ENCODE peak calls at places on chromosomes 6 and 20, in nine cellular contexts. T is transverse colon, W is OCI-LY7, E is HCT116, P is kidney epithelial cell, K is lung, V is GM12865, S is astrocyte of the cerebellum, D is mesothelial cell of epicardium. R is an unnamed sample.

GRCh38 chr6:143336446-143337152 is 113.9 kb downstream of the ADAT2 start:
- DNase-seq in P (no peak), W (no peak), D (no peak), V (peak), K (no peak), E (no peak), T (no peak), S (peak), R (no peak)

GRCh38 chr6:109872968-109873545 is 105.1 kb upstream of the GPR6 start:
- DNase-seq in T (no peak), W (no peak), P (no peak), S (no peak), K (no peak), E (no peak), V (no peak), D (no peak), R (no peak)

GRCh38 chr6:37538107-37538506 is 38.4 kb upstream of the CCDC167 start:
- DNase-seq in S (no peak), W (no peak), K (no peak), P (no peak), D (no peak), E (peak), V (peak), T (no peak), R (no peak)

GRCh38 chr20:62614961-62615680 is 27.2 kb upstream of the SLCO4A1 start:
- DNase-seq in S (no peak), V (no peak), P (no peak), K (no peak), T (no peak), D (no peak), W (no peak), E (no peak), R (no peak)

GRCh38 chr6:90078513-90079289 is 184.4 kb downstream of the GJA10 start:
- DNase-seq in T (no peak), W (no peak), E (no peak), K (no peak), S (no peak), P (no peak), V (no peak), D (no peak), R (no peak)

GRCh38 chr6:90079555-90080490 is 185.6 kb downstream of the GJA10 start:
- DNase-seq in P (no peak), D (no peak), E (no peak), K (no peak), S (no peak), V (no peak), W (no peak), T (no peak), R (no peak)

GRCh38 chr6:151012321-151013294 is 147.1 kb downstream of the MTHFD1L start:
- DNase-seq in E (no peak), K (no peak), D (no peak), V (no peak), T (no peak), S (no peak), W (no peak), P (no peak), R (no peak)

GRCh38 chr6:101613556-101613955 is 220.0 kb downstream of the GRIK2 start:
- DNase-seq in D (no peak), E (no peak), W (no peak), S (no peak), T (no peak), V (no peak), P (peak), K (no peak), R (no peak)

GRCh38 chr6:85062884-85063283 is 298.5 kb upstream of the TBX18 start:
- DNase-seq in V (no peak), T (no peak), W (no peak), P (no peak), D (no peak), K (no peak), E (no peak), S (no peak), R (no peak)

GRCh38 chr20:7691647-7692046 is 248.6 kb downstream of the HAO1 start:
- DNase-seq in E (no peak), V (no peak), P (no peak), D (no peak), W (no peak), S (no peak), T (no peak), K (no peak), R (no peak)

GRCh38 chr6:42341221-42341620 is 110.5 kb downstream of the TRERF1 start:
- DNase-seq in E (no peak), V (no peak), S (no peak), K (no peak), T (no peak), P (no peak), D (no peak), W (no peak), R (no peak)

GRCh38 chr6:166769648-166770047 is 142.6 kb upstream of the RPS6KA2 start:
- DNase-seq in K (peak), D (peak), V (no peak), P (no peak), W (no peak), E (no peak), S (no peak), T (no peak), R (no peak)

GRCh38 chr6:152863618-152864326 is 113.2 kb downstream of the VIP start:
- DNase-seq in D (peak), P (peak), V (peak), S (peak), E (peak), K (peak), T (peak), W (peak), R (peak)

GRCh38 chr20:3239867-3240775 is 1.1 kb upstream of the SLC4A11 start:
- DNase-seq in W (no peak), P (no peak), T (no peak), V (no peak), D (no peak), E (no peak), K (no peak), S (no peak), R (no peak)

GRCh38 chr20:49916146-49917002 is 1.0 kb upstream of the SPATA2 start:
- DNase-seq in W (peak), V (peak), T (peak), K (no peak), D (no peak), S (no peak), E (no peak), P (peak), R (no peak)

DNA sequence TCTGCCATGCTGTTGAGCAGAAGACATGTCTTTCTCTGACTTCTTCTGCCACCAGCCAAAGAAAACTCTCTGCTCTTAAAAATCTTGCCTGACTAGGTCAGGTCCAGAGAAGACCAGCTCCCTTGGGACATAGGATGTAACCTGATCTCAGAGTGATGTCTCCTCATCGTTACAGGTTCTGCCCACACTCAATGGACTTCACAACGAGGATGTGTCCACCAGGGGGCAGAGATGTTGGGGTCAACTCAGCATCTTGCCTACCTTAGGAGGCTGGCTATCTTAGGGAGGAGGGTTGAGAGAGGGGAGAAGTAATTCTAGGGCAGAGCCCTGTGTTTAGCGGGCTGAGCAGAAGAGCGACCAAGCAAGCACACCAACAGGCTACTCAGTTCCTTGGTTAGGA is 207.6 kb upstream of the CDH4 start:
- DNase-seq in W (no peak), S (no peak), P (no peak), E (no peak), T (no peak), D (no peak), K (no peak), V (no peak), R (no peak)
- TF ChIP-seq CTCF in W (no peak), S (no peak), P (no peak), E (no peak), T (no peak), D (peak), K (no peak), V (no peak), R (no peak)

GRCh38 chr20:10094566-10095173 is 59.9 kb downstream of the ANKEF1 start:
- DNase-seq in S (no peak), W (no peak), P (no peak), D (no peak), V (no peak), E (no peak), T (no peak), K (no peak), R (no peak)
- TF ChIP-seq CTCF in S (peak), W (no peak), P (no peak), D (no peak), V (no peak), E (no peak), T (no peak), K (no peak), R (no peak)

GRCh38 chr20:53579581-53580375 is 13.9 kb downstream of the ZNF217 start:
- DNase-seq in E (no peak), T (peak), P (no peak), S (no peak), K (no peak), W (peak), D (peak), V (peak), R (no peak)

GRCh38 chr20:53578492-53579222 is 15.0 kb downstream of the ZNF217 start:
- DNase-seq in P (no peak), E (peak), S (peak), W (peak), V (peak), K (peak), T (peak), D (peak), R (no peak)

GRCh38 chr20:53579266-53579580 is 14.4 kb downstream of the ZNF217 start:
- DNase-seq in E (no peak), P (no peak), T (no peak), W (no peak), K (no peak), V (no peak), S (no peak), D (no peak), R (no peak)

GRCh38 chr20:53581444-53582311 is 12.0 kb downstream of the ZNF217 start:
- DNase-seq in D (peak), E (no peak), S (no peak), P (no peak), K (peak), W (peak), T (peak), V (peak), R (no peak)

GRCh38 chr20:53580376-53581111 is 13.1 kb downstream of the ZNF217 start:
- DNase-seq in D (peak), K (peak), W (no peak), S (no peak), E (no peak), T (no peak), V (no peak), P (no peak), R (no peak)
- TF ChIP-seq CTCF in D (peak), K (no peak), W (peak), S (peak), E (peak), T (peak), V (no peak), P (no peak), R (no peak)

GRCh38 chr6:158283304-158284005 is 28.8 kb upstream of the TULP4 start:
- DNase-seq in W (peak), P (no peak), V (peak), K (no peak), T (no peak), D (no peak), S (no peak), E (no peak), R (no peak)
- TF ChIP-seq CTCF in W (peak), P (no peak), V (no peak), K (no peak), T (no peak), D (peak), S (no peak), E (no peak), R (no peak)

DNA sequence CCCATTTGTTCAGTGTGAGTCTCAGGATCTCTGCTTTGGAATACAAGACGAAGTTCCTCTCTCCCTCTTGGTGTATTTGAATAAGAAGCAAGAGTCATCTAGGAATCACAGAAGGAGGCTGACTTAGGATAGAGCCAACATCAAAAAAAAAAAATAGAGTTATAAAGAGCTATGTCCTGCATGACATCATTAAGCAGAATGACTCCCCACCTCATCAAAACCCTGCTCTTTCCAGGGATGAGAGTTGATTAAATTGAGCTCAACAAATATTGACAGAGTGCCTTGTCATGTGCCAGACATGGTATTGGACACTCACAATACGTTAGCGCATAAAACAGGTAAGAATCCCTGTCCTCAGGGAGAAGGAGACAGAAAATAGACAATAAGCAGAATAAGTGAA is 48.6 kb upstream of the TNFAIP3 start:
- DNase-seq in T (no peak), P (no peak), E (no peak), S (no peak), K (no peak), V (no peak), D (no peak), W (no peak), R (no peak)
- TF ChIP-seq CTCF in T (no peak), P (no peak), E (no peak), S (no peak), K (no peak), V (no peak), D (no peak), W (no peak), R (no peak)

R was measured in omental fat pad.